ENCODE peak calls at places on chromosomes 7 and 10, in seven cellular contexts. Y is GM20000, I is fibroblast of lung, D is iPS-NIHi11, J is AG10803, R is mucosa of gallbladder, E is ELR. H is an unnamed sample.

GRCh38 chr7:31102151-31102972 is 50.3 kb downstream of the ADCYAP1R1 start:
- DNase-seq in Y (no peak), I (no peak), D (no peak), J (no peak), R (no peak), E (no peak), H (no peak)

GRCh38 chr7:108311446-108312168 is 144.6 kb downstream of the NRCAM start:
- DNase-seq in Y (peak), I (peak), D (no peak), J (peak), R (no peak), E (peak), H (no peak)

GRCh38 chr10:107091126-107091525 is 73.4 kb downstream of the SORCS1 start:
- DNase-seq in Y (no peak), I (no peak), D (no peak), J (no peak), R (no peak), E (peak), H (no peak)

GRCh38 chr7:1562126-1562525 is 6.1 kb upstream of the TMEM184A start:
- DNase-seq in Y (no peak), I (no peak), D (no peak), J (peak), R (no peak), E (no peak), H (no peak)

GRCh38 chr7:124764847-124765400 is 668 bp downstream of the GPR37 start:
- DNase-seq in Y (peak), I (peak), D (peak), J (no peak), R (no peak), E (peak), H (no peak)

GRCh38 chr10:130707389-130707979 is 571.3 kb downstream of the GLRX3 start:
- DNase-seq in Y (no peak), I (no peak), D (no peak), J (no peak), R (no peak), E (no peak), H (no peak)

GRCh38 chr10:131812736-131813604 is 87.8 kb upstream of the PPP2R2D start:
- DNase-seq in Y (no peak), I (no peak), D (no peak), J (no peak), R (peak), E (no peak), H (no peak)

GRCh38 chr10:34748767-34749166 is 66.3 kb downstream of the PARD3 start:
- DNase-seq in Y (no peak), I (no peak), D (no peak), J (no peak), R (no peak), E (no peak), H (no peak)

GRCh38 chr10:31876616-31877352 is 51.8 kb downstream of the ARHGAP12 start:
- DNase-seq in Y (peak), I (no peak), D (no peak), J (peak), R (no peak), E (no peak), H (no peak)

GRCh38 chr10:124328514-124329220 is 90.1 kb downstream of the OAT start:
- DNase-seq in Y (no peak), I (no peak), D (no peak), J (no peak), R (no peak), E (no peak), H (no peak)

GRCh38 chr10:58641708-58642107 is 129.0 kb downstream of the BICC1 start:
- DNase-seq in Y (no peak), I (no peak), D (no peak), J (peak), R (no peak), E (peak), H (no peak)

GRCh38 chr10:110919971-110920881 is 822 bp downstream of the SHOC2 start:
- DNase-seq in Y (peak), I (peak), D (peak), J (peak), R (peak), E (peak), H (peak)

GRCh38 chr10:89274928-89275327 is 23.4 kb upstream of the LIPA start:
- DNase-seq in Y (no peak), I (peak), D (no peak), J (peak), R (no peak), E (peak), H (no peak)

GRCh38 chr10:92957223-92958010 is 103.2 kb upstream of the CYP26C1 start:
- DNase-seq in Y (no peak), I (no peak), D (no peak), J (no peak), R (no peak), E (no peak), H (no peak)

GRCh38 chr10:116264296-116264695 is 8.7 kb downstream of the GFRA1 start:
- DNase-seq in Y (no peak), I (no peak), D (no peak), J (no peak), R (no peak), E (no peak), H (no peak)

GRCh38 chr7:5428470-5429252 is 5.0 kb upstream of the TNRC18 start:
- DNase-seq in Y (no peak), I (peak), D (peak), J (peak), R (peak), E (peak), H (peak)

GRCh38 chr7:123096976-123097375 is 101.5 kb upstream of the TAS2R16 start:
- DNase-seq in Y (no peak), I (no peak), D (no peak), J (no peak), R (no peak), E (no peak), H (no peak)

GRCh38 chr7:100022621-100023020 is 7.2 kb downstream of the ZKSCAN1 start:
- DNase-seq in Y (no peak), I (no peak), D (no peak), J (no peak), R (peak), E (no peak), H (no peak)

GRCh38 chr7:3605222-3605621 is 304.2 kb downstream of the SDK1 start:
- DNase-seq in Y (no peak), I (peak), D (no peak), J (no peak), R (no peak), E (peak), H (no peak)

GRCh38 chr7:29040570-29040906 is 82.4 kb upstream of the TRIL start:
- DNase-seq in Y (no peak), I (peak), D (no peak), J (peak), R (no peak), E (no peak), H (no peak)

GRCh38 chr10:45463244-45464116 is 89.5 kb downstream of the ALOX5 start:
- DNase-seq in Y (no peak), I (no peak), D (no peak), J (peak), R (no peak), E (no peak), H (no peak)